ENCODE peak calls at places on chromosomes 4 and X, in four cellular contexts. K is upper lobe of right lung, Z is bronchial epithelial cell, P is ovary. A is an unnamed sample.
A peak's percentile ranks its signal among the peaks of the same experiment; 100 is the strongest.

GRCh38 chrX:110397904-110398303 is 39.3 kb downstream of the RTL9 start:
- DNase-seq in K (no peak), Z (no peak), P (no peak), A (no peak)

GRCh38 chrX:76420237-76420636 is 7.3 kb upstream of the MAGEE1 start:
- DNase-seq in K (no peak), Z (no peak), P (no peak), A (no peak)

GRCh38 chrX:113699939-113700338 is 859.3 kb upstream of the AMOT start:
- DNase-seq in K (no peak), Z (no peak), P (no peak), A (no peak)

GRCh38 chrX:97367149-97367548 is 483.4 kb downstream of the RPA4 start:
- DNase-seq in K (no peak), Z (peak; percentile 1), P (no peak), A (no peak)

GRCh38 chr4:7254736-7255487 is 62.6 kb downstream of the SORCS2 start:
- DNase-seq in K (no peak), Z (no peak), P (no peak), A (no peak)

GRCh38 chrX:154525606-154526490 is 9.8 kb upstream of the FAM3A start:
- DNase-seq in K (no peak), Z (no peak), P (no peak), A (no peak)

GRCh38 chr4:169410839-169411770 is 140.3 kb upstream of the SH3RF1 start:
- DNase-seq in K (no peak), Z (peak; percentile 25), P (no peak), A (peak; percentile 19)

GRCh38 chrX:20595928-20596550 is 329.3 kb upstream of the RPS6KA3 start:
- DNase-seq in K (no peak), Z (peak; percentile 25), P (no peak), A (no peak)

GRCh38 chrX:8783100-8784098 is 17.8 kb downstream of the FAM9A start:
- DNase-seq in K (no peak), Z (no peak), P (no peak), A (peak; percentile 14)

GRCh38 chr4:52917836-52918235 is 55.7 kb downstream of the RASL11B start:
- DNase-seq in K (no peak), Z (no peak), P (no peak), A (no peak)

GRCh38 chr4:142396279-142396678 is 449.8 kb downstream of the INPP4B start:
- DNase-seq in K (no peak), Z (peak; percentile 81), P (no peak), A (no peak)

GRCh38 chrX:69613946-69614345 is 2.0 kb upstream of the EDA start:
- DNase-seq in K (no peak), Z (no peak), P (no peak), A (no peak)

GRCh38 chr4:87081826-87082225 is 138.6 kb downstream of the KLHL8 start:
- DNase-seq in K (no peak), Z (no peak), P (no peak), A (no peak)

GRCh38 chr4:140268441-140268840 is 105.0 kb upstream of the SCOC start:
- DNase-seq in K (no peak), Z (no peak), P (no peak), A (no peak)

GRCh38 chr4:3401436-3402171 is 40.2 kb upstream of the HGFAC start:
- DNase-seq in K (peak; percentile 42), Z (no peak), P (no peak), A (no peak)

GRCh38 chr4:3660086-3660927 is 105.9 kb upstream of the ADRA2C start:
- DNase-seq in K (no peak), Z (no peak), P (no peak), A (peak; percentile 43)

GRCh38 chr4:186728631-186729271 is 5.1 kb upstream of the FAT1 start:
- DNase-seq in K (no peak), Z (peak; percentile 97), P (no peak), A (no peak)

GRCh38 chrX:39174761-39175417 is 373.6 kb downstream of the MID1IP1 start:
- DNase-seq in K (no peak), Z (no peak), P (peak; percentile 30), A (no peak)

GRCh38 chr4:162015090-162015489 is 148.7 kb downstream of the FSTL5 start:
- DNase-seq in K (no peak), Z (no peak), P (no peak), A (no peak)

GRCh38 chr4:70660106-70660505 is 6.2 kb downstream of the JCHAIN start:
- DNase-seq in K (no peak), Z (no peak), P (no peak), A (no peak)

GRCh38 chr4:35494955-35495354 is 749.4 kb downstream of the ARAP2 start:
- DNase-seq in K (peak; percentile 29), Z (no peak), P (no peak), A (no peak)

GRCh38 chr4:185532327-185532726 is 3.0 kb downstream of the PDLIM3 start:
- DNase-seq in K (no peak), Z (no peak), P (no peak), A (no peak)

GRCh38 chrX:71106427-71106826 is at the start of gene CXorf65:
- DNase-seq in K (no peak), Z (no peak), P (no peak), A (no peak)

GRCh38 chr4:15753786-15754185 is 24.3 kb upstream of the CD38 start:
- DNase-seq in K (no peak), Z (no peak), P (no peak), A (no peak)

GRCh38 chr4:138845664-138846063 is 169.9 kb upstream of the NOCT start:
- DNase-seq in K (no peak), Z (no peak), P (no peak), A (no peak)

GRCh38 chrX:6052111-6052745 is 176.4 kb downstream of the NLGN4X start:
- DNase-seq in K (no peak), Z (peak; percentile 82), P (no peak), A (no peak)

GRCh38 chr4:128661529-128661928 is 148.0 kb upstream of the JADE1 start:
- DNase-seq in K (no peak), Z (no peak), P (no peak), A (no peak)

GRCh38 chrX:66110112-66110511 is 53.9 kb upstream of the HEPH start:
- DNase-seq in K (no peak), Z (peak; percentile 23), P (no peak), A (no peak)

GRCh38 chr4:3808597-3808996 is 42.4 kb downstream of the ADRA2C start:
- DNase-seq in K (no peak), Z (no peak), P (no peak), A (no peak)

GRCh38 chrX:80181079-80181478 is 166.5 kb downstream of the TBX22 start:
- DNase-seq in K (no peak), Z (no peak), P (no peak), A (no peak)
- TF ChIP-seq CTCF in K (no peak), Z (no peak), P (no peak), A (peak; percentile 38)

GRCh38 chrX:15971696-15972095 is 117.1 kb upstream of the AP1S2 start:
- DNase-seq in K (no peak), Z (no peak), P (no peak), A (no peak)

GRCh38 chrX:15977644-15978043 is 123.0 kb upstream of the AP1S2 start:
- DNase-seq in K (no peak), Z (no peak), P (no peak), A (no peak)

GRCh38 chrX:15973941-15974340 is 119.3 kb upstream of the AP1S2 start:
- DNase-seq in K (no peak), Z (no peak), P (no peak), A (no peak)

GRCh38 chrX:15973299-15973698 is 118.7 kb upstream of the AP1S2 start:
- DNase-seq in K (no peak), Z (peak; percentile 44), P (no peak), A (no peak)
- TF ChIP-seq CTCF in K (peak; percentile 47), Z (peak; percentile 50), P (no peak), A (peak; percentile 48)

GRCh38 chr4:82524570-82525152 is 37.1 kb downstream of the TMEM150C start:
- DNase-seq in K (no peak), Z (peak; percentile 44), P (no peak), A (no peak)

GRCh38 chr4:82522472-82522871 is 39.3 kb downstream of the TMEM150C start:
- DNase-seq in K (no peak), Z (no peak), P (no peak), A (no peak)

GRCh38 chr4:82528074-82528473 is 33.7 kb downstream of the TMEM150C start:
- DNase-seq in K (no peak), Z (peak; percentile 12), P (no peak), A (no peak)

GRCh38 chr4:82523179-82523578 is 38.6 kb downstream of the TMEM150C start:
- DNase-seq in K (no peak), Z (no peak), P (no peak), A (no peak)

DNA sequence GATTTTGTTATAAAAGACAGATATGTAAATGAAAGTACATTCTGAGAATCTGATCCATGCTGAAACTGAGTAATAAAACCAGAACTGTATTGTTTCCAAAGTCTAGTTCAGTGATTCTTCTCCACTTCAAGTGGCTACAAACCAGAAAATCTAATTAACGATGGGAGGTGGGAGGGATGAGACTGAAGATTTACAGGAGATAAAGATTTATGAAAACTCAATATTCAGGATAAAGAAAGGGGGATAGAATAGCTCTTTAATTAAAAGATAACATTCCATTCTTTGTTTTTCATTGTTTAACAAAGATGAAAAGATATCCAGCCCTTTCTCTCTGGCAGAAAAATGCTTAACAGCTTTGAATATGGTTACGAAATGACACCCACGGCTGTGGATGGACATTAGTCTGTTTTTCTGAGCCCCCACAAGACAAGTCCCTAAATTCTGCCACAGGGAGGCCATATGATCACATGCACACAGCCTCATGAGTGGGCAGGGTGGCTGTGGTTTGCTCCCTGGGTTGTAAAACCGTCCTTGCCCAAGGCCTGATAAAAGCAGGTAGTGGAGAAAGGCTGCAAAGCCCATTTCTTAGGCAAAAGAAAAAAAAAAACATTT is 36.4 kb downstream of the TMEM150C start:
- DNase-seq in K (no peak), Z (no peak), P (no peak), A (no peak)
- TF ChIP-seq CTCF in K (no peak), Z (no peak), P (no peak), A (no peak)

DNA sequence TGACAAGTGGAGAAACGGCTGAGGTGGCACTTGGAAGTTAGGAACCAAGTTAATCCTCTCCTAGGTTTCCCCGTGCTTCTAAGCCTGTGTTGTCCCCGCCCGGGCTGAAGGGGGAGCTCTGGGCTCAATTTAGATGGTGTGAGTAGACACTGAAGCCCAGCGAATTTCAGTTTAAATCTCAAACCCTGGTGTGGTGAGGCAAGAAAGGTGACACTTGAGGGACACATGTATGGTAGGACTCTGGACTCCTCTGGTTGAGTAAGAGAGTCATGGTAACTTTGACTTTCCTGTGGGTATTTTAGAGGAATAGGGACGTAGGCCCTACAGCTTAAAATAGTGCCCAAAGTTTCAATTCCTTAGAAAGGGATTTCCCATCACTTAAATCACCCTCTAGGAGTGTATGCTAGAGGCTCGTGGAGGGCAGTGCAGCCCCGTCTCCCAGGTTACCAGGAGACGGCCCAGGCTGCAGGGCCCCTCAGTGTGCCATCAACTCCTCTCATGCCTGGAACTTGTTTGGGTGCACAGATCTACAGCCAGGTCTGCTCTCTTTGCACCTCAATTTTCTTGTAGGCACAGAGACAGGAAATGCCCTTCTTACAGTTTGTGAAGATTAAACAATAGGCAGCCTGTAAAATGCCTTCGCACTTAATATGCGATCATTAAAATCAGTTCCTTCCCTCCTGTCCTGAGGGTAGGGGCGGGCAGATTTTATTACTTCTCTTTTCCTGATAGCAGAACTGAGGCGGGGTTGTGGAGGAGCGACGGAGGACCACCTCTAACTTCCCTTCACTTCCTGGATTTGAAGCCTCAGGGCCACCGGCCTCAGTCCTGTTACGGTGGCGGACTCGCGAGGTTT is 23.9 kb downstream of the HAND2 start:
- DNase-seq in K (no peak), Z (no peak), P (peak; percentile 56), A (peak; percentile 57)
- TF ChIP-seq CTCF in K (peak; percentile 54), Z (peak; percentile 38), P (no peak), A (peak; percentile 56)

GRCh38 chr4:19888587-19888986 is 363.1 kb upstream of the SLIT2 start:
- DNase-seq in K (no peak), Z (no peak), P (no peak), A (no peak)
- TF ChIP-seq CTCF in K (no peak), Z (no peak), P (no peak), A (no peak)

GRCh38 chrX:121000589-121000988 is 15.0 kb upstream of the CT47A1 start:
- DNase-seq in K (no peak), Z (peak; percentile 51), P (no peak), A (no peak)
- TF ChIP-seq CTCF in K (peak; percentile 14), Z (peak; percentile 38), P (no peak), A (peak; percentile 19)

A was measured in nephron progenitor cell.